ENCODE peak calls at places on chromosomes 16 and 17, in four cellular contexts. One of them, this sample, is unnamed.

GRCh38 chr16:81447383-81448101 is 2.9 kb downstream of the CMIP start:
- DNase-seq in thyroid gland: peak
- DNase-seq in K562: no peak
- DNase-seq in uterus: no peak
- DNase-seq in this sample: peak

GRCh38 chr16:85413713-85414663 is 199.1 kb upstream of the GSE1 start:
- DNase-seq in thyroid gland: no peak
- DNase-seq in K562: no peak
- DNase-seq in uterus: no peak
- DNase-seq in this sample: no peak

GRCh38 chr17:40340880-40341807 is 23.4 kb downstream of the GJD3 start:
- DNase-seq in thyroid gland: peak
- DNase-seq in K562: peak
- DNase-seq in uterus: peak
- DNase-seq in this sample: peak

GRCh38 chr17:63974594-63975192 is 2.0 kb upstream of the SCN4A start:
- DNase-seq in thyroid gland: peak
- DNase-seq in K562: no peak
- DNase-seq in uterus: no peak
- DNase-seq in this sample: no peak

GRCh38 chr17:80743181-80743771 is 198.6 kb downstream of the RPTOR start:
- DNase-seq in thyroid gland: peak
- DNase-seq in K562: no peak
- DNase-seq in uterus: peak
- DNase-seq in this sample: no peak

GRCh38 chr17:41868568-41868967 is 3.3 kb upstream of the KLHL11 start:
- DNase-seq in thyroid gland: no peak
- DNase-seq in K562: no peak
- DNase-seq in uterus: no peak
- DNase-seq in this sample: no peak

GRCh38 chr16:78237346-78237745 is 137.9 kb downstream of the WWOX start:
- DNase-seq in thyroid gland: peak
- DNase-seq in K562: no peak
- DNase-seq in uterus: no peak
- DNase-seq in this sample: no peak

GRCh38 chr16:74984194-74984669 is 691 bp downstream of the WDR59 start:
- DNase-seq in thyroid gland: peak
- DNase-seq in K562: no peak
- DNase-seq in uterus: no peak
- DNase-seq in this sample: peak

GRCh38 chr16:67398546-67399217 is 5.4 kb upstream of the TPPP3 start:
- DNase-seq in thyroid gland: no peak
- DNase-seq in K562: no peak
- DNase-seq in uterus: no peak
- DNase-seq in this sample: no peak

GRCh38 chr16:49855280-49855821 is 561 bp downstream of the ZNF423 start:
- DNase-seq in thyroid gland: peak
- DNase-seq in K562: peak
- DNase-seq in uterus: peak
- DNase-seq in this sample: peak

GRCh38 chr16:3147757-3148104 is 12.9 kb downstream of the ZNF213 start:
- DNase-seq in thyroid gland: no peak
- DNase-seq in K562: no peak
- DNase-seq in uterus: no peak
- DNase-seq in this sample: no peak

GRCh38 chr16:14560523-14560922 is 69.5 kb downstream of the PARN start:
- DNase-seq in thyroid gland: no peak
- DNase-seq in K562: no peak
- DNase-seq in uterus: no peak
- DNase-seq in this sample: peak

GRCh38 chr16:83762141-83763024 is 45.4 kb upstream of the HSBP1 start:
- DNase-seq in thyroid gland: no peak
- DNase-seq in K562: no peak
- DNase-seq in uterus: no peak
- DNase-seq in this sample: no peak

GRCh38 chr17:65794572-65794971 is 233.1 kb upstream of the AXIN2 start:
- DNase-seq in thyroid gland: no peak
- DNase-seq in K562: peak
- DNase-seq in uterus: no peak
- DNase-seq in this sample: no peak

GRCh38 chr16:11394593-11394960 is 49.3 kb downstream of the RMI2 start:
- DNase-seq in thyroid gland: no peak
- DNase-seq in K562: no peak
- DNase-seq in uterus: no peak
- DNase-seq in this sample: no peak

GRCh38 chr16:70473446-70474319 is 19.3 kb downstream of the FCSK start:
- DNase-seq in thyroid gland: no peak
- DNase-seq in K562: no peak
- DNase-seq in uterus: no peak
- DNase-seq in this sample: no peak

GRCh38 chr16:77782694-77783093 is 5.7 kb upstream of the VAT1L start:
- DNase-seq in thyroid gland: peak
- DNase-seq in K562: no peak
- DNase-seq in uterus: no peak
- DNase-seq in this sample: no peak

GRCh38 chr16:28974007-28974436 is 556 bp upstream of the SPNS1 start:
- DNase-seq in thyroid gland: peak
- DNase-seq in K562: peak
- DNase-seq in uterus: peak
- DNase-seq in this sample: peak

GRCh38 chr16:73063284-73063733 is 15.4 kb upstream of the ZFHX3 start:
- DNase-seq in thyroid gland: no peak
- DNase-seq in K562: no peak
- DNase-seq in uterus: no peak
- DNase-seq in this sample: no peak

GRCh38 chr17:9343513-9343912 is 232.1 kb downstream of the STX8 start:
- DNase-seq in thyroid gland: no peak
- DNase-seq in K562: peak
- DNase-seq in uterus: peak
- DNase-seq in this sample: no peak

GRCh38 chr16:46884513-46885293 is 541 bp downstream of the GPT2 start:
- DNase-seq in thyroid gland: peak
- DNase-seq in K562: no peak
- DNase-seq in uterus: no peak
- DNase-seq in this sample: no peak

GRCh38 chr17:68614718-68615117 is 13.6 kb upstream of the FAM20A start:
- DNase-seq in thyroid gland: no peak
- DNase-seq in K562: no peak
- DNase-seq in uterus: no peak
- DNase-seq in this sample: no peak

GRCh38 chr16:9072806-9073341 is 18.6 kb upstream of the HAPSTR1 start:
- DNase-seq in thyroid gland: no peak
- DNase-seq in K562: no peak
- DNase-seq in uterus: no peak
- DNase-seq in this sample: no peak

GRCh38 chr17:70254735-70255460 is 85.6 kb downstream of the KCNJ2 start:
- DNase-seq in thyroid gland: no peak
- DNase-seq in K562: no peak
- DNase-seq in uterus: no peak
- DNase-seq in this sample: no peak

GRCh38 chr17:51926448-51926847 is 232.1 kb downstream of the CA10 start:
- DNase-seq in thyroid gland: no peak
- DNase-seq in K562: no peak
- DNase-seq in uterus: peak
- DNase-seq in this sample: no peak

GRCh38 chr17:9513266-9513665 is 62.4 kb downstream of the STX8 start:
- DNase-seq in thyroid gland: no peak
- DNase-seq in K562: no peak
- DNase-seq in uterus: no peak
- DNase-seq in this sample: no peak

GRCh38 chr16:13234999-13235398 is 333.6 kb downstream of the SHISA9 start:
- DNase-seq in thyroid gland: no peak
- DNase-seq in K562: no peak
- DNase-seq in uterus: no peak
- DNase-seq in this sample: no peak

GRCh38 chr16:66673691-66674090 is 22.9 kb downstream of the CMTM4 start:
- DNase-seq in thyroid gland: no peak
- DNase-seq in K562: no peak
- DNase-seq in uterus: no peak
- DNase-seq in this sample: no peak

GRCh38 chr16:85177448-85177846 is 65.2 kb upstream of the CIBAR2 start:
- DNase-seq in thyroid gland: no peak
- DNase-seq in K562: no peak
- DNase-seq in uterus: no peak
- DNase-seq in this sample: no peak

GRCh38 chr17:27628376-27628775 is 2.6 kb upstream of the LGALS9 start:
- DNase-seq in thyroid gland: no peak
- DNase-seq in K562: no peak
- DNase-seq in uterus: no peak
- DNase-seq in this sample: no peak

GRCh38 chr17:27630607-27631408 is at the start of gene LGALS9:
- DNase-seq in thyroid gland: peak
- DNase-seq in K562: no peak
- DNase-seq in uterus: no peak
- DNase-seq in this sample: no peak

GRCh38 chr17:27624555-27624954 is 6.4 kb upstream of the LGALS9 start:
- DNase-seq in thyroid gland: no peak
- DNase-seq in K562: no peak
- DNase-seq in uterus: no peak
- DNase-seq in this sample: no peak

GRCh38 chr17:27625856-27626255 is 5.1 kb upstream of the LGALS9 start:
- DNase-seq in thyroid gland: no peak
- DNase-seq in K562: no peak
- DNase-seq in uterus: no peak
- DNase-seq in this sample: no peak

DNA sequence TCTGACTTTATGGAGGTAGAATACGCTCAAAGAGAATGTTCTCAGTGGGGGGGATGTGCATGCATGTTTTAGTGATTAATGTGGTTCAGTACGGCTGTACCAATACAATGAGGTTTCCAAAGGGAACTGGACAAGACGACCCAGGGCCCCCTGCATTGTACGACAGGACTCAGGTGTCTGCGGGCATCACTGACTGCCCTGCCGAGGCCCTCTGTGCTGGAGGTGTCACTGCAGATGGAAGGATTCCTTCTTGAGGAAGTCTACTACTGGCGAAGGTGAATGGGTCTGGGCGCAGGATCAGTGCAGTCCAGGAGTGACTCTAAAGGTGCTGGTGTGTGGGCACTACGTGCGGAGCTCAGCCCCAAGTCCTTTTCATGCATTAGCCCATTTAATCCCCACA is 3.5 kb upstream of the LGALS9 start:
- DNase-seq in thyroid gland: no peak
- DNase-seq in K562: no peak
- DNase-seq in uterus: no peak
- DNase-seq in this sample: no peak
- TF ChIP-seq POLR2A in thyroid gland: no peak
- TF ChIP-seq POLR2A in K562: no peak
- TF ChIP-seq POLR2A in uterus: no peak
- TF ChIP-seq POLR2A in this sample: no peak

GRCh38 chr17:74204474-74204873 is 996 bp downstream of the RPL38 start:
- DNase-seq in thyroid gland: no peak
- DNase-seq in K562: no peak
- DNase-seq in uterus: no peak
- DNase-seq in this sample: no peak
- H3K27ac ChIP-seq in thyroid gland: no peak
- H3K27ac ChIP-seq in K562: peak
- H3K27ac ChIP-seq in uterus: peak
- H3K27ac ChIP-seq in this sample: peak

GRCh38 chr17:45129426-45129939 is 2.8 kb downstream of the PLCD3 start:
- DNase-seq in thyroid gland: peak
- DNase-seq in K562: no peak
- DNase-seq in uterus: no peak
- DNase-seq in this sample: peak

GRCh38 chr17:45131294-45131615 is 1.1 kb downstream of the PLCD3 start:
- DNase-seq in thyroid gland: no peak
- DNase-seq in K562: no peak
- DNase-seq in uterus: no peak
- DNase-seq in this sample: no peak

GRCh38 chr17:45128989-45129388 is 3.3 kb downstream of the PLCD3 start:
- DNase-seq in thyroid gland: no peak
- DNase-seq in K562: no peak
- DNase-seq in uterus: no peak
- DNase-seq in this sample: no peak

GRCh38 chr17:45130640-45131293 is 1.5 kb downstream of the PLCD3 start:
- DNase-seq in thyroid gland: no peak
- DNase-seq in K562: no peak
- DNase-seq in uterus: no peak
- DNase-seq in this sample: no peak

DNA sequence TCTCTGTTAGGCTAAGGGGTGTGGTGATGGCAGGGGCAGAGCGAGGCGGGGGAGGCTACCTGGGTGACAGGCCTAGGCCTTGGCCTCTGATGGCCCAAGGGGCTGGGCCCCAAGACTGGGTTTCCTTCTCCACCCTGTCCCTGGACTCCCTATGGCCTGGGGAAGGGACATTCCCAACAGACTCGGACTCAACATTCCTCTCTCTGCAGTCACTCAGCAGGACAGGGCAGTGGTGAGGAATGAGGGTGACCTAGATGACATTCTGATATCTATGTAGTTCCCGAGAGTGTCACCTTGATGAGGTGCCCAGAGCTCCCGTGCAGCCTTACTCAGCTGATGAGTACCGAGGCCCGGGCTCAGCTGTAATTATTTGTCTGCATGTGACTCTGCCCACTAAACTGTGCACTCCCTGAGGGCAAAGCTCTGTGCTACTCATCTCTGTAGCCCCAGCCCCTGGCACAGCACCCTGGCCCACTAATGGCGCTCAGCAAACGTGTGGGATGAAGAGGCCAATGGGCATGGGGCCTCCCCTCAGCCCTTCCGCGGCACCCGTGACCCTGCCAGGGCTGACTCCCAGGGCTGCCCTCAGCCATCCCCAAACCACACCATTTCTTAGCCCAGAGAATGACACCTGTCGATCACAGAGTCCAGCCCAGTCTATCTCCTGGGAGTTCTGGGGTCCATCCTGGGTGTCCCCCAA is 2.2 kb downstream of the PLCD3 start:
- DNase-seq in thyroid gland: no peak
- DNase-seq in K562: no peak
- DNase-seq in uterus: no peak
- DNase-seq in this sample: peak
- TF ChIP-seq POLR2A in thyroid gland: no peak
- TF ChIP-seq POLR2A in K562: no peak
- TF ChIP-seq POLR2A in uterus: no peak
- TF ChIP-seq POLR2A in this sample: no peak

DNA sequence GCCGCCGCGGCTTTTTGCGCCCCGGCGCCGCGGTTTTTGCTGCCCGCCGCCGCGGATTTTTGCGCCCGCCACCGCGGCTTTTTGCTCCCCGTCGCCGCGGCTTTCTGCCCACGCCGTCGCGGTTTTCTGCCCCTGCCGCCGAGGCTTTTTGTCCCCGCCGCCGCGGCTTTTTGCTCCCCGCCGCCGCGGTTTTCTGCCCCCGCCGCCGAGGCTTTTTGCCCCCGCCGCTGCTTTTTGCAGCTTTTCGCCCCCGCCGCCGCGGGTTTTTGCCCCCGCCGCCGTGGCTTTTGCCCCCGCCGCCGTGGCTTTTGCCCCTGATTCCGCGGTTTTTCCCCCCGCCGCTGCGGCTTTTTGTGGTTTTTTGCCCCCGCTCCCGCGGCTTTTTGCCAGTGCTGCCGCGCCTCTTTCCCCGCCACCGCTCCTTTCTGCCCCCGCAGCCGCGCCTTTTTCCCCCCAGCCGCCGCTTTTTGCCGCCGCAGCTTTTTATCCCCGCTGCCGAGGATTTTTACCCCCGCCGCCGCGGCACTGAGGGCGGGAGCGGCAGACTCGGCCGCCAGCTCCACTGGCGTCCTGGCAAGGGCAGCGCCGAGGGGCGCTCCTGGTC is 518.6 kb upstream of the WSB1 start:
- DNase-seq in thyroid gland: no peak
- DNase-seq in K562: no peak
- DNase-seq in uterus: no peak
- DNase-seq in this sample: no peak
- H3K27ac ChIP-seq in thyroid gland: no peak
- H3K27ac ChIP-seq in K562: no peak
- H3K27ac ChIP-seq in uterus: no peak
- H3K27ac ChIP-seq in this sample: no peak